ENCODE peak calls at places on chromosomes 4 and X, in seven cellular contexts. R is WTC11, E is GM12878, O is H1, D is HCT116, T is K562, K is HepG2. V is an unnamed sample.

GRCh38 chrX:129622757-129623301 is 31.9 kb downstream of the APLN start:
- DNase-seq in E (no peak), O (no peak), D (no peak), K (no peak), T (no peak), R (peak), V (no peak)

GRCh38 chr4:86497131-86497530 is 97.0 kb upstream of the PTPN13 start:
- DNase-seq in R (no peak), D (no peak), E (peak), O (no peak), K (no peak), T (no peak), V (no peak)

GRCh38 chrX:10617964-10618342 is 2.4 kb downstream of the MID1 start:
- DNase-seq in D (no peak), O (no peak), T (no peak), E (no peak), R (no peak), K (no peak), V (peak)

GRCh38 chrX:63283331-63283730 is 67.8 kb downstream of the SPIN4 start:
- DNase-seq in O (no peak), D (no peak), E (no peak), R (no peak), T (no peak), K (no peak), V (no peak)

GRCh38 chrX:38664285-38664684 is 102.9 kb downstream of the TSPAN7 start:
- DNase-seq in D (peak), O (no peak), K (peak), E (no peak), R (no peak), T (peak), V (peak)

GRCh38 chr4:1366371-1367229 is 19.6 kb downstream of the UVSSA start:
- DNase-seq in K (no peak), D (no peak), O (no peak), E (no peak), T (no peak), R (peak), V (no peak)

GRCh38 chr4:133584714-133585113 is 435.6 kb downstream of the PCDH10 start:
- DNase-seq in R (no peak), O (peak), K (peak), E (no peak), D (no peak), T (no peak), V (peak)

GRCh38 chrX:153665726-153666306 is 7.8 kb downstream of the PNCK start:
- DNase-seq in E (no peak), T (no peak), K (no peak), O (no peak), D (no peak), R (no peak), V (no peak)

GRCh38 chrX:101078716-101079115 is at the start of gene TMEM35A:
- DNase-seq in E (no peak), D (no peak), K (no peak), O (peak), T (no peak), R (peak), V (no peak)

GRCh38 chr4:17502764-17503163 is 9.1 kb downstream of the QDPR start:
- DNase-seq in E (no peak), D (no peak), O (no peak), K (no peak), T (no peak), R (no peak), V (no peak)

GRCh38 chr4:48340905-48341775 is at the start of gene SLAIN2:
- DNase-seq in R (peak), E (peak), K (peak), T (peak), D (peak), O (peak), V (peak)

GRCh38 chr4:184732126-184732525 is 1.8 kb downstream of the CENPU start:
- DNase-seq in K (no peak), E (no peak), T (no peak), O (no peak), R (no peak), D (no peak), V (no peak)

GRCh38 chr4:123102897-123103489 is 180.6 kb upstream of the NUDT6 start:
- DNase-seq in T (peak), E (no peak), D (peak), K (peak), R (no peak), O (no peak), V (peak)

GRCh38 chrX:63275127-63275526 is 76.0 kb downstream of the SPIN4 start:
- DNase-seq in R (peak), T (peak), D (peak), K (peak), E (peak), O (peak), V (peak)

GRCh38 chrX:71067727-71068051 is 445 bp downstream of the SNX12 start:
- DNase-seq in O (no peak), T (no peak), R (no peak), K (no peak), D (no peak), E (no peak), V (no peak)

GRCh38 chrX:115719171-115719570 is 158.2 kb downstream of the PLS3 start:
- DNase-seq in D (no peak), O (no peak), R (no peak), K (no peak), T (no peak), E (no peak), V (no peak)

GRCh38 chrX:41300758-41301437 is 33.1 kb upstream of the DDX3X start:
- DNase-seq in O (no peak), R (no peak), T (no peak), D (no peak), K (no peak), E (no peak), V (no peak)

GRCh38 chr4:108426493-108426892 is 193.9 kb upstream of the RPL34 start:
- DNase-seq in E (no peak), K (no peak), O (no peak), R (no peak), D (no peak), T (no peak), V (no peak)

GRCh38 chr4:100581337-100581736 is 63.5 kb upstream of the EMCN start:
- DNase-seq in T (no peak), O (no peak), E (no peak), D (peak), K (no peak), R (no peak), V (no peak)

GRCh38 chr4:38424171-38424871 is 239.7 kb upstream of the KLF3 start:
- DNase-seq in K (peak), T (no peak), R (peak), O (peak), E (no peak), D (no peak), V (no peak)

GRCh38 chr4:114108869-114109268 is 129.4 kb upstream of the ARSJ start:
- DNase-seq in T (no peak), E (peak), R (no peak), O (no peak), K (peak), D (peak), V (no peak)

GRCh38 chr4:147102596-147102995 is 156.9 kb upstream of the TTC29 start:
- DNase-seq in K (no peak), O (no peak), R (no peak), D (no peak), E (no peak), T (no peak), V (no peak)

GRCh38 chrX:149937881-149938426 is 337 bp downstream of the EOLA2 start:
- DNase-seq in R (no peak), D (no peak), O (no peak), E (no peak), T (no peak), K (no peak), V (no peak)

GRCh38 chr4:147899512-147899911 is 167.6 kb downstream of the ARHGAP10 start:
- DNase-seq in R (no peak), O (no peak), D (no peak), T (no peak), E (no peak), K (no peak), V (no peak)

GRCh38 chr4:150217192-150217591 is 138.9 kb downstream of the DCLK2 start:
- DNase-seq in E (no peak), K (peak), T (no peak), O (no peak), D (no peak), R (no peak), V (no peak)

GRCh38 chr4:24880171-24880570 is 32.7 kb downstream of the CCDC149 start:
- DNase-seq in T (no peak), K (no peak), O (no peak), D (no peak), E (no peak), R (no peak), V (no peak)
- TF ChIP-seq SP1 in T (no peak), K (no peak), O (no peak), D (no peak), E (no peak), R (no peak), V (no peak)

GRCh38 chrX:23822397-23822796 is 39.4 kb downstream of the SAT1 start:
- DNase-seq in K (peak), R (no peak), D (no peak), T (no peak), E (no peak), O (no peak), V (no peak)
- TF ChIP-seq SP1 in K (no peak), R (no peak), D (no peak), T (no peak), E (no peak), O (no peak), V (no peak)

GRCh38 chr4:6383019-6383404 is 89.4 kb downstream of the PPP2R2C start:
- DNase-seq in D (no peak), K (no peak), O (no peak), T (no peak), E (no peak), R (no peak), V (no peak)
- TF ChIP-seq SP1 in D (no peak), K (no peak), O (no peak), T (no peak), E (no peak), R (no peak), V (no peak)

DNA sequence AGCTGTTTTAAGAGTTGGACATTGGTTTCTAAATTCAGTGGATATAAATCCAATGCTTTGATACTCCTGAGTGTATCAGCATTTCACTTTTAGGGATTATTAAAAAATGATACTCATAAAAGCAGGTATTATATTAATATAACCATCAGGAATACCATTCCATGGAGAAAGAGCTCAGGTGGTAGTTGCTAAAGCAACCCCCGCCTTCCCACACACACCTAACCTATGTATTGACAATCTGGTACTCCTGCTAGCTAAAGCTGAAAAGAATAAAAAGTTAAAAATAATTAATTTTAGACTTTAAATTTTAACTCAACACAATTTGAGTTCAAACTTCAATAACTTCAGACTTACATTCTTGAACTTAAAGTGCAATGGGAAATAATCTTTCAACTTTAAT is 717.1 kb upstream of the HS3ST1 start:
- DNase-seq in D (no peak), R (no peak), T (no peak), O (no peak), E (no peak), K (no peak), V (no peak)
- TF ChIP-seq SP1 in D (no peak), R (no peak), T (no peak), O (no peak), E (no peak), K (no peak), V (no peak)